ENCODE peak calls at places on chromosomes 7 and 10, in nine cellular contexts. H, B, Q, I, C, G, O, T and R are unnamed samples.
A peak's percentile ranks its signal among the peaks of the same experiment; 100 is the strongest.

GRCh38 chr7:106635411-106635810 is 25.5 kb downstream of the CCDC71L start:
- DNase-seq in T (no peak), B (no peak), H (no peak), I (no peak), O (no peak), Q (no peak), G (no peak), C (no peak), R (no peak)

GRCh38 chr7:43952028-43952427 is 25.8 kb downstream of the UBE2D4 start:
- DNase-seq in I (no peak), T (no peak), H (no peak), G (no peak), Q (no peak), C (no peak), O (no peak), B (no peak), R (no peak)

GRCh38 chr7:143013897-143014296 is 13.0 kb downstream of the OR9A2 start:
- DNase-seq in Q (no peak), H (peak; percentile 58), T (no peak), G (no peak), O (no peak), B (no peak), I (no peak), C (no peak), R (no peak)

GRCh38 chr7:3138992-3139391 is 95.3 kb upstream of the CARD11 start:
- DNase-seq in Q (no peak), T (no peak), G (no peak), I (no peak), B (no peak), H (no peak), O (no peak), C (no peak), R (no peak)

GRCh38 chr10:31315453-31315852 is 3.6 kb upstream of the ZEB1 start:
- DNase-seq in H (no peak), C (no peak), B (no peak), G (no peak), Q (no peak), T (no peak), O (no peak), I (no peak), R (no peak)

GRCh38 chr10:71795248-71795647 is 21.9 kb upstream of the VSIR start:
- DNase-seq in I (no peak), G (no peak), T (no peak), Q (peak; percentile 73), H (peak; percentile 65), B (no peak), C (peak; percentile 77), O (no peak), R (no peak)

GRCh38 chr7:143492043-143492471 is 14.4 kb downstream of the TAS2R41 start:
- DNase-seq in C (peak; percentile 79), O (no peak), I (no peak), H (peak; percentile 47), Q (no peak), T (no peak), B (no peak), G (no peak), R (no peak)

GRCh38 chr10:103839867-103840746 is 15.3 kb downstream of the SH3PXD2A start:
- DNase-seq in C (no peak), I (no peak), O (peak; percentile 79), G (peak; percentile 72), T (peak; percentile 57), B (peak; percentile 55), Q (peak; percentile 68), H (no peak), R (no peak)

GRCh38 chr10:119131512-119132240 is 27.8 kb downstream of the DENND10 start:
- DNase-seq in Q (no peak), C (no peak), T (no peak), I (no peak), G (peak; percentile 22), H (no peak), O (no peak), B (no peak), R (no peak)

GRCh38 chr10:19719320-19719719 is 96.9 kb upstream of the PLXDC2 start:
- DNase-seq in G (no peak), C (no peak), O (no peak), Q (no peak), T (no peak), B (no peak), H (peak; percentile 24), I (no peak), R (no peak)

GRCh38 chr7:21086688-21087087 is 300.0 kb upstream of the SP8 start:
- DNase-seq in T (no peak), Q (no peak), B (peak; percentile 52), G (no peak), H (peak; percentile 32), C (no peak), I (no peak), O (no peak), R (no peak)

GRCh38 chr7:83547526-83547925 is 101.4 kb downstream of the SEMA3E start:
- DNase-seq in B (peak; percentile 80), O (no peak), Q (no peak), G (peak; percentile 29), C (no peak), H (peak; percentile 52), I (no peak), T (no peak), R (no peak)

GRCh38 chr10:58546137-58546536 is 33.5 kb downstream of the BICC1 start:
- DNase-seq in G (no peak), B (no peak), H (no peak), Q (no peak), I (no peak), T (no peak), C (no peak), O (no peak), R (no peak)

GRCh38 chr10:60480865-60481563 is 91.3 kb upstream of the ANK3 start:
- DNase-seq in Q (no peak), G (no peak), H (peak; percentile 60), T (no peak), B (peak; percentile 63), I (no peak), O (no peak), C (no peak), R (peak; percentile 7)
- H3K27ac ChIP-seq in Q (no peak overlapping the region), G (no peak overlapping the region), H (peak overlapping the region; percentile 6), T (no peak overlapping the region), B (no peak overlapping the region), I (no peak overlapping the region), O (no peak overlapping the region), C (no peak overlapping the region), R (peak overlapping the region; percentile 71)

DNA sequence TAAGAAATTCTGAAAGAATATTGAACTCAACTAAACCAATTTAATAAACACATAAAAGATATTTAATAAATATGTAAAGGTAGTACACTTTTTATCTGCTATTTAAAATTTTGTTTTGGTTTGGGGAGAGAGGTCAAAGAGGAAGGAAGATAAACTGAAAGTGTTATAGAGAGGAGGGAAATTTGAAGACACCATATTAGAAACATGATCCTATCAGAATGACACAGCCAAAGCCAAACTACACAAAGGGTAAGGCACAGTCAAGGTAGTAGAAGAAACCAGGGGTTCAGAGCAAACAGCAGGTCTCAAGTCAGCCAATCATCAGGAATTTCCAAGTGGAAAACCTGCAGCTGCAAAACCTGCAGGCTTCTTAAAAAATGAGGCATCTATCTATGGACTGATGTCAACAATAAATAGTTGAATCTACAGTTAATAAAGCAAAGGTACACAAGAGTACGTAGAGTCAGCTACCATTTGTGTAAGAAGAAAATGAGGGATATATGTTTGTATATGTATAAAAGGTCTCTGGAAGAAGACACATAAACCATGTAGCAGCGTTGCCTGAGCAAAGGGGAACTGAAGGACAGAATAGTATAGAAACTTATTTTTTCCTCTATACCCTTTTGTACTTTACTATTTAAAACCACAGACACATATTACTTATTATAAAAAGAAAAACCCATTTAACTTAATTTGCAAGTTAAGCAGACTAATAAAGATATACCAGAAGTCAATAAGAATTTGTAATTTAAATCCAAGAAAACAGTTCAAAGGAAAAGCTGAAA is 10.0 kb downstream of the ZNF800 start:
- DNase-seq in G (no peak), C (no peak), Q (no peak), O (no peak), T (no peak), B (no peak), I (no peak), H (no peak), R (no peak)
- H3K4me1 ChIP-seq in G (no peaks in the 10 kb centered on the region), C (peaks cover 7% of the 10 kb centered on the region), Q (peaks cover 5% of the 10 kb centered on the region), O (peaks cover 30% of the 10 kb centered on the region), T (peaks cover 25% of the 10 kb centered on the region), B (peaks cover 34% of the 10 kb centered on the region), I (peaks cover 56% of the 10 kb centered on the region), H (no peaks in the 10 kb centered on the region), R (peaks cover 40% of the 10 kb centered on the region)

GRCh38 chr10:80487422-80487785 is 33.3 kb downstream of the TSPAN14 start:
- DNase-seq in H (no peak), Q (no peak), I (no peak), B (peak; percentile 69), C (no peak), O (no peak), G (no peak), T (peak; percentile 3), R (no peak)
- H3K27ac ChIP-seq in H (no peak overlapping the region), Q (no peak overlapping the region), I (peak overlapping the region; percentile 58), B (no peak overlapping the region), C (no peak overlapping the region), O (peak overlapping the region; percentile 76), G (peak overlapping the region; percentile 3), T (peak overlapping the region; percentile 32), R (peak overlapping the region; percentile 18)

GRCh38 chr10:43012578-43012977 is 64.3 kb upstream of the RET start:
- DNase-seq in G (no peak), B (no peak), O (no peak), T (no peak), Q (peak; percentile 89), H (no peak), C (no peak), I (no peak), R (no peak)
- H3K4me1 ChIP-seq in G (no peaks in the 10 kb centered on the region), B (no peaks in the 10 kb centered on the region), O (no peaks in the 10 kb centered on the region), T (no peaks in the 10 kb centered on the region), Q (peaks cover 21% of the 10 kb centered on the region), H (no peaks in the 10 kb centered on the region), C (no peaks in the 10 kb centered on the region), I (no peaks in the 10 kb centered on the region), R (no peaks in the 10 kb centered on the region)